ENCODE peak calls at places on chromosomes 11 and 22, in seven cellular contexts. G is neuronal stem cell, Z is mesenchymal stem cell, M is IMR-90, L is trophoblast cell, C is H1, Q is mesendoderm. V is an unnamed sample.
A peak's percentile ranks its signal among the peaks of the same experiment; 100 is the strongest.

GRCh38 chr11:101741479-101742175 is 157.8 kb upstream of the TRPC6 start:
- DNase-seq in G (no peak), C (no peak), Q (no peak), Z (no peak), M (no peak), L (no peak), V (no peak)

GRCh38 chr11:129640671-129641070 is 175.0 kb upstream of the TMEM45B start:
- DNase-seq in L (no peak), G (no peak), M (no peak), C (no peak), Q (no peak), Z (no peak), V (no peak)

GRCh38 chr11:111555255-111555654 is 14.7 kb downstream of the LAYN start:
- DNase-seq in M (peak; percentile 79), C (no peak), L (no peak), Q (no peak), Z (no peak), G (no peak), V (no peak)

GRCh38 chr11:14327105-14327504 is 31.9 kb downstream of the RRAS2 start:
- DNase-seq in G (no peak), Q (no peak), C (no peak), Z (no peak), L (no peak), M (no peak), V (no peak)

GRCh38 chr11:117606211-117606610 is 190.8 kb downstream of the DSCAML1 start:
- DNase-seq in C (no peak), G (no peak), L (no peak), Q (no peak), M (no peak), Z (no peak), V (no peak)

GRCh38 chr11:63911876-63912275 is 5.1 kb downstream of the RCOR2 start:
- DNase-seq in L (no peak), Z (no peak), Q (no peak), C (no peak), M (no peak), G (no peak), V (no peak)

GRCh38 chr22:24505337-24505736 is 10.2 kb downstream of the UPB1 start:
- DNase-seq in G (no peak), M (no peak), Z (no peak), C (no peak), Q (no peak), L (no peak), V (no peak)

GRCh38 chr11:93537767-93538261 is 5.4 kb downstream of the SMCO4 start:
- DNase-seq in L (peak; percentile 65), C (no peak), M (peak; percentile 47), Z (peak; percentile 40), Q (no peak), G (no peak), V (no peak)

GRCh38 chr11:74418509-74418895 is 20.3 kb upstream of the PGM2L1 start:
- DNase-seq in Q (no peak), C (no peak), M (peak; percentile 82), L (no peak), G (no peak), Z (peak; percentile 73), V (no peak)

GRCh38 chr11:96342131-96342970 is 644 bp downstream of the MAML2 start:
- DNase-seq in C (no peak), Z (no peak), G (peak; percentile 27), M (no peak), L (no peak), Q (no peak), V (no peak)

GRCh38 chr22:39419911-39420310 is 20.3 kb downstream of the TAB1 start:
- DNase-seq in C (no peak), Z (no peak), L (no peak), M (no peak), G (no peak), Q (no peak), V (no peak)

GRCh38 chr11:74687237-74688005 is 43.8 kb downstream of the CHRDL2 start:
- DNase-seq in G (no peak), M (peak; percentile 53), L (no peak), Z (no peak), Q (no peak), C (no peak), V (no peak)

GRCh38 chr11:131991606-131992005 is 621.2 kb downstream of the NTM start:
- DNase-seq in C (no peak), Z (no peak), M (no peak), G (no peak), Q (no peak), L (no peak), V (no peak)

GRCh38 chr11:117096140-117096972 is 1.9 kb downstream of the SIK3 start:
- DNase-seq in Q (peak; percentile 90), Z (peak; percentile 50), L (peak; percentile 45), G (no peak), M (no peak), C (peak; percentile 21), V (peak; percentile 70)

GRCh38 chr11:971731-972365 is 46.2 kb downstream of the AP2A2 start:
- DNase-seq in G (no peak), C (no peak), L (no peak), Q (no peak), M (no peak), Z (no peak), V (no peak)

GRCh38 chr11:61293869-61294716 is 1.0 kb downstream of the VWCE start:
- DNase-seq in Q (peak; percentile 62), C (no peak), Z (peak; percentile 55), G (peak; percentile 31), L (no peak), M (peak; percentile 48), V (peak; percentile 50)

GRCh38 chr11:69919659-69920499 is 100.7 kb upstream of the FGF3 start:
- DNase-seq in L (no peak), Q (no peak), C (no peak), G (no peak), M (no peak), Z (no peak), V (peak; percentile 13)

GRCh38 chr22:35970601-35971417 is 57.8 kb downstream of the RBFOX2 start:
- DNase-seq in Q (no peak), C (no peak), Z (no peak), G (no peak), L (no peak), M (no peak), V (no peak)

GRCh38 chr22:49566693-49567092 is 261.0 kb downstream of the BRD1 start:
- DNase-seq in L (no peak), Z (no peak), G (no peak), C (no peak), Q (no peak), M (no peak), V (peak; percentile 16)

GRCh38 chr11:35145249-35145648 is 6.3 kb downstream of the CD44 start:
- DNase-seq in M (peak; percentile 60), C (no peak), Q (no peak), L (no peak), Z (peak; percentile 60), G (no peak), V (no peak)

GRCh38 chr11:35978891-35979290 is 35.0 kb downstream of the LDLRAD3 start:
- DNase-seq in L (no peak), Q (no peak), Z (no peak), G (no peak), M (no peak), C (no peak), V (no peak)

GRCh38 chr11:19651654-19652053 is 61.0 kb upstream of the NAV2 start:
- DNase-seq in C (no peak), L (no peak), M (peak; percentile 20), Z (no peak), Q (no peak), G (no peak), V (no peak)

GRCh38 chr22:39414377-39414776 is 14.8 kb downstream of the TAB1 start:
- DNase-seq in Z (no peak), C (no peak), G (no peak), M (no peak), Q (no peak), L (no peak), V (no peak)

GRCh38 chr22:47066616-47066905 is 304.1 kb downstream of the TBC1D22A start:
- DNase-seq in Q (no peak), G (no peak), L (no peak), Z (no peak), C (no peak), M (no peak), V (peak; percentile 13)

GRCh38 chr22:47067331-47067890 is 305.0 kb downstream of the TBC1D22A start:
- DNase-seq in C (no peak), Q (no peak), M (no peak), Z (no peak), L (no peak), G (peak; percentile 54), V (peak; percentile 19)

GRCh38 chr22:47065756-47066615 is 303.5 kb downstream of the TBC1D22A start:
- DNase-seq in L (no peak), M (peak; percentile 46), C (no peak), G (no peak), Z (no peak), Q (no peak), V (no peak)

GRCh38 chr22:47069270-47069669 is 306.8 kb downstream of the TBC1D22A start:
- DNase-seq in Q (no peak), L (no peak), M (no peak), C (no peak), G (no peak), Z (no peak), V (no peak)

GRCh38 chr22:47067911-47068654 is 305.6 kb downstream of the TBC1D22A start:
- DNase-seq in M (no peak), G (no peak), Q (no peak), Z (no peak), C (no peak), L (no peak), V (peak; percentile 18)
- H3K4ac ChIP-seq in M (no peak overlapping the region), G (no peak overlapping the region), Q (no peak overlapping the region), Z (no peak overlapping the region), C (no peak overlapping the region), L (no peak overlapping the region), V (no peak overlapping the region)

DNA sequence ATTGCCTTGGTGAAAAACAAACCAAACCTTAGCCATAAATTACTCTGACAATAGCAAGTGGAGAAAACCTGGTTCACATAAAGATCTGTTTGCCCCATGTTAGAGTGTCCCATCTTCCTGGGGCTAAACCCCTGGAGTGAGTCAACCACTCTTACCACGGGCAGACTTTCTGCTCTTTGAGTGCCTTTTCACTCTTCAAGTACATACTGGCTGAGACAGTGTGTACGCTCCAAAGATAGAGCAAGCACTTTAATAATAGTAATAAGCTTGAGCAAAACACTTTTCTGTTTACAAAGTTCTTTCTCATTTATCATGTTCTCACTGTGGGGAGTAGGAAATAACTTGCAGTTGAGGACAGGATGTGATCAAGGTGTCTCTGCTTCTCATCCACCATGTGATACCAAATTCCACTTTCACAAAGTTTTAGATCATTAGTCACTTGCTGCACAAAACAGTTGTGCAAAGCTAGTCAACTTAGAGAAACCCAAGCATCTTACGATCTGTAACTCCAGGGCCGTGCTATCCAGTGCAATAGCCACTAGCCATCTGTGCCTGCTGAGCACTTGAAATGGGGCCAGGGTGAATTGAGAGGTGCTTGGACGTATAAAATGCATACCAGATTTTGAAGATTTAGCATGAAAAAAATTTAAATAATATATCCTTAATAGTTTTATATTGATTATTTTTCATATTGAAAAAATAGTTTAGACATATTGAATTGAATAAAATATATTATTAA is 135.4 kb downstream of the KIF18A start:
- DNase-seq in M (no peak), Z (peak; percentile 88), C (no peak), G (no peak), Q (no peak), L (no peak), V (no peak)
- H4K8ac ChIP-seq in M (peak overlapping the region; percentile 9), Z (no peak overlapping the region), C (no peak overlapping the region), G (no peak overlapping the region), Q (no peak overlapping the region), L (no peak overlapping the region), V (no peak overlapping the region)

GRCh38 chr22:45709004-45709739 is 37.5 kb downstream of the ATXN10 start:
- DNase-seq in Q (no peak), C (no peak), Z (peak; percentile 64), L (no peak), G (no peak), M (peak; percentile 79), V (no peak)
- H3K27ac ChIP-seq in Q (no peak overlapping the region), C (no peak overlapping the region), Z (peak overlapping the region; percentile 68), L (no peak overlapping the region), G (no peak overlapping the region), M (no peak overlapping the region), V (no peak overlapping the region)

GRCh38 chr11:120707098-120707497 is 195.6 kb downstream of the GRIK4 start:
- DNase-seq in G (no peak), Q (no peak), Z (no peak), M (peak; percentile 28), C (no peak), L (no peak), V (no peak)
- H3K4ac ChIP-seq in G (no peak overlapping the region), Q (no peak overlapping the region), Z (no peak overlapping the region), M (no peak overlapping the region), C (no peak overlapping the region), L (no peak overlapping the region), V (no peak overlapping the region)